ENCODE peak calls at places on chromosome 3, in seven cellular contexts. I is fibroblast of mammary gland, N is brain microvascular endothelial cell, L is spleen, W is heart left ventricle, J is IMR-90, X is uterus. B is an unnamed sample.

GRCh38 chr3:74217467-74217866 is 397.0 kb downstream of the CNTN3 start:
- DNase-seq in I (no peak), N (no peak), L (no peak), W (no peak), J (no peak), X (no peak), B (no peak)

GRCh38 chr3:21795863-21796392 is 44.9 kb upstream of the ZNF385D start:
- DNase-seq in I (no peak), N (no peak), L (no peak), W (no peak), J (no peak), X (no peak), B (no peak)

GRCh38 chr3:141410861-141411771 is 42.8 kb downstream of the ZBTB38 start:
- DNase-seq in I (peak; percentile 78), N (peak; percentile 64), L (no peak), W (no peak), J (peak; percentile 68), X (no peak), B (no peak)

GRCh38 chr3:129892857-129893615 is 475 bp downstream of the TMCC1 start:
- DNase-seq in I (peak; percentile 7), N (no peak), L (peak; percentile 95), W (peak; percentile 87), J (no peak), X (peak; percentile 67), B (peak; percentile 60)

GRCh38 chr3:194312743-194313281 is 38.3 kb downstream of the CPN2 start:
- DNase-seq in I (peak; percentile 86), N (no peak), L (peak; percentile 73), W (no peak), J (peak; percentile 49), X (peak; percentile 93), B (no peak)

GRCh38 chr3:184361532-184361931 is at the start of the genes CLCN2 and POLR2H:
- DNase-seq in I (no peak), N (no peak), L (no peak), W (peak; percentile 81), J (peak; percentile 33), X (peak; percentile 71), B (peak; percentile 64)

GRCh38 chr3:20836801-20837200 is 650.8 kb upstream of the SGO1 start:
- DNase-seq in I (no peak), N (no peak), L (no peak), W (no peak), J (no peak), X (no peak), B (no peak)

GRCh38 chr3:41893977-41894376 is 67.9 kb downstream of the ULK4 start:
- DNase-seq in I (peak; percentile 66), N (peak; percentile 56), L (no peak), W (no peak), J (peak; percentile 62), X (no peak), B (no peak)

GRCh38 chr3:9704343-9705322 is 1.0 kb downstream of the CPNE9 start:
- DNase-seq in I (peak; percentile 15), N (no peak), L (peak; percentile 71), W (no peak), J (peak; percentile 15), X (peak; percentile 40), B (peak; percentile 50)

GRCh38 chr3:11514191-11514770 is 129.4 kb downstream of the VGLL4 start:
- DNase-seq in I (peak; percentile 91), N (peak; percentile 91), L (no peak), W (no peak), J (peak; percentile 92), X (peak; percentile 15), B (no peak)

GRCh38 chr3:72993391-72993790 is 3.2 kb upstream of the PPP4R2 start:
- DNase-seq in I (no peak), N (no peak), L (no peak), W (no peak), J (no peak), X (no peak), B (no peak)
- TF ChIP-seq CTCF in I (no peak), N (peak; percentile 34), L (no peak), W (no peak), J (no peak), X (no peak), B (no peak)

GRCh38 chr3:65914032-65914739 is 124.5 kb downstream of the MAGI1 start:
- DNase-seq in I (no peak), N (no peak), L (no peak), W (no peak), J (no peak), X (no peak), B (no peak)
- TF ChIP-seq CTCF in I (peak; percentile 20), N (peak; percentile 61), L (no peak), W (peak; percentile 10), J (no peak), X (no peak), B (peak; percentile 9)

GRCh38 chr3:39406368-39407258 is at the start of gene RPSA:
- DNase-seq in I (peak; percentile 96), N (peak; percentile 96), L (peak; percentile 99), W (peak; percentile 95), J (peak; percentile 96), X (peak; percentile 92), B (peak; percentile 84)
- TF ChIP-seq CTCF in I (no peak), N (peak; percentile 43), L (peak; percentile 43), W (peak; percentile 22), J (peak; percentile 31), X (peak; percentile 44), B (peak; percentile 44)

GRCh38 chr3:188083011-188083410 is 70.9 kb upstream of the LPP start:
- DNase-seq in I (no peak), N (no peak), L (no peak), W (no peak), J (no peak), X (no peak), B (no peak)

GRCh38 chr3:188088948-188089685 is 64.8 kb upstream of the LPP start:
- DNase-seq in I (no peak), N (no peak), L (no peak), W (no peak), J (no peak), X (no peak), B (no peak)

GRCh38 chr3:188082040-188082439 is 71.9 kb upstream of the LPP start:
- DNase-seq in I (peak; percentile 89), N (peak; percentile 69), L (no peak), W (no peak), J (peak; percentile 74), X (no peak), B (no peak)

GRCh38 chr3:188085596-188086560 is 68.1 kb upstream of the LPP start:
- DNase-seq in I (no peak), N (no peak), L (no peak), W (no peak), J (no peak), X (no peak), B (no peak)

DNA sequence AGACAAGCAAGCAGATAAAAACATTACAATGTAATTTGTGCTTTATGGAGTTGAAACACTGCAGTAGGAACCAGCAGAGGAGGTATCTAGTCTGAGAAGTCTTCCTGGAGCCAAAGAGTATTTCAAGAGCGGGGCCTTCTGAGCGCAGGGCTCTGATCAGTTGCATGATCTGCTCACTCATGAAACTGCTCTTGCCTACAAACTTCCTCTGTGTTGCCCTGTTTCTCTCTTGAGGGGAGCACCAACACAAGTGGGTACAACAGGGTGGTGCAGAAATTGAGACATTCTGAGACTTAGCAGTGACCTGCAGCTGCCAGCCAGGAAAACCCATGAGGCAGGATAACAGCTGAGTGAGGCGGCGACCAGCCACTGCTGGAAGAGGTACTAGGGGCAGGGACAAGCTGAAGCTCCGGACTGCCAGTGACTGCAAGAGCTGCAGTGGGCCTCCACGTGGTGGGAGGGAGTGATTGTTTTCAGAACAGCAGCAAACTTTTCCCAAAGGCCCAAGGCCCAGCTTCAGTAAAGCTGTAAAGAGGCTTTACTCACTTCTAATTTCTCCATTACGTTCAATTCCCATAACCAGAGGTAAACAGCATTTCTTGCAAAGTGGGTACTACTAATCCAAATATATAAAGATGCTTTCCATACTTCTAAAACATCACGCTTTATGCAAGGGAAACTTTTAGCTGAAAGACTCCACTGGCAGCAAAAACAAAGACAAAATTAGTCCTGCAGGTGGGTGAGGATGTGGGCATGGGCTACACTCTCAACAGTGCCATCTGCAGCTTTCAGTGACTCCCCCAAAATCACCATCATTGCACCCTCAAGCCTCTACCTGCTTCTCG is 69.0 kb upstream of the LPP start:
- DNase-seq in I (no peak), N (no peak), L (no peak), W (no peak), J (no peak), X (no peak), B (no peak)
- TF ChIP-seq CTCF in I (no peak), N (no peak), L (no peak), W (no peak), J (no peak), X (no peak), B (no peak)

GRCh38 chr3:173221010-173221409 is 80.0 kb upstream of the SPATA16 start:
- DNase-seq in I (no peak), N (no peak), L (no peak), W (no peak), J (no peak), X (no peak), B (no peak)
- TF ChIP-seq CTCF in I (peak; percentile 8), N (peak; percentile 39), L (no peak), W (peak; percentile 28), J (peak; percentile 39), X (no peak), B (peak; percentile 45)

GRCh38 chr3:13601692-13602080 is 52.8 kb downstream of the FBLN2 start:
- DNase-seq in I (no peak), N (no peak), L (no peak), W (no peak), J (no peak), X (no peak), B (no peak)

GRCh38 chr3:13608969-13609725 is 60.2 kb downstream of the FBLN2 start:
- DNase-seq in I (no peak), N (no peak), L (peak; percentile 71), W (no peak), J (no peak), X (no peak), B (no peak)

GRCh38 chr3:13607821-13608620 is 59.1 kb downstream of the FBLN2 start:
- DNase-seq in I (no peak), N (no peak), L (peak; percentile 54), W (no peak), J (no peak), X (no peak), B (no peak)

GRCh38 chr3:13600950-13601691 is 52.2 kb downstream of the FBLN2 start:
- DNase-seq in I (peak; percentile 30), N (peak; percentile 83), L (peak; percentile 62), W (no peak), J (peak; percentile 80), X (no peak), B (no peak)

DNA sequence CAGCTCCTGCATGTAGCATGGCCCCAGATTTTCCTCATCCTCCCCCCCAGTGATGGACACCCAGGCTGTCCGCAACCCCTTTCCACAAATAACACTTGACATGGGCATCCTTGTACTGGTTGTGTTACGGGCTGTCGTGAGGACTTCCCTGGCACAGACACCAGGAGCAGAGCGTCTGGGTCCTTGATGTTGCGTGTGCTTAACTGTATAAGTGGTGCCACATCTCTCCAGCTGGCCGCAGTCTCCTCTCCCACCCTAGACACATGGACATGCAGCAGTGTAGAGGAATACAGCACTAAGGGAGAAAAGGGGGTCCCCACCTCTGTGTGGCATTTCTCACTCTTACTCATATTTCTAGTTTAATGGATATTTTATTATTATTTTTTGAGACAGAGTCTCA is 56.6 kb downstream of the FBLN2 start:
- DNase-seq in I (no peak), N (no peak), L (peak; percentile 14), W (no peak), J (no peak), X (no peak), B (no peak)
- TF ChIP-seq CTCF in I (no peak), N (no peak), L (no peak), W (no peak), J (no peak), X (no peak), B (no peak)